ENCODE peak calls at places on chromosome 13, in four cellular contexts. One of them, this sample, is unnamed.

GRCh38 chr13:107715496-107715895 is 499.8 kb downstream of the LIG4 start:
- DNase-seq in mesendoderm: no peak
- DNase-seq in stimulated activated CD8-positive, alpha-beta memory T cell treated with anti-CD3 and anti-CD28 coated beads, Interleukin-15, amount 100 ng/mL, for 1 hour: no peak
- DNase-seq in NCI-H774: no peak
- DNase-seq in this sample: no peak

GRCh38 chr13:111168116-111168515 is 53.0 kb downstream of the ARHGEF7 start:
- DNase-seq in mesendoderm: no peak
- DNase-seq in stimulated activated CD8-positive, alpha-beta memory T cell treated with anti-CD3 and anti-CD28 coated beads, Interleukin-15, amount 100 ng/mL, for 1 hour: no peak
- DNase-seq in NCI-H774: no peak
- DNase-seq in this sample: no peak

GRCh38 chr13:80245162-80245733 is 95.7 kb downstream of the SPRY2 start:
- DNase-seq in mesendoderm: peak; percentile 10
- DNase-seq in stimulated activated CD8-positive, alpha-beta memory T cell treated with anti-CD3 and anti-CD28 coated beads, Interleukin-15, amount 100 ng/mL, for 1 hour: no peak
- DNase-seq in NCI-H774: peak; percentile 13
- DNase-seq in this sample: no peak

GRCh38 chr13:42271337-42272114 is 426 bp upstream of the AKAP11 start:
- DNase-seq in mesendoderm: peak; percentile 99
- DNase-seq in stimulated activated CD8-positive, alpha-beta memory T cell treated with anti-CD3 and anti-CD28 coated beads, Interleukin-15, amount 100 ng/mL, for 1 hour: peak; percentile 82
- DNase-seq in NCI-H774: peak; percentile 87
- DNase-seq in this sample: peak; percentile 98

GRCh38 chr13:85254641-85255040 is 544.6 kb downstream of the SLITRK6 start:
- DNase-seq in mesendoderm: no peak
- DNase-seq in stimulated activated CD8-positive, alpha-beta memory T cell treated with anti-CD3 and anti-CD28 coated beads, Interleukin-15, amount 100 ng/mL, for 1 hour: no peak
- DNase-seq in NCI-H774: no peak
- DNase-seq in this sample: no peak

GRCh38 chr13:73266640-73267180 is 207.9 kb downstream of the KLF5 start:
- DNase-seq in mesendoderm: no peak
- DNase-seq in stimulated activated CD8-positive, alpha-beta memory T cell treated with anti-CD3 and anti-CD28 coated beads, Interleukin-15, amount 100 ng/mL, for 1 hour: no peak
- DNase-seq in NCI-H774: no peak
- DNase-seq in this sample: no peak

GRCh38 chr13:38662362-38662761 is 24.5 kb upstream of the FREM2 start:
- DNase-seq in mesendoderm: no peak
- DNase-seq in stimulated activated CD8-positive, alpha-beta memory T cell treated with anti-CD3 and anti-CD28 coated beads, Interleukin-15, amount 100 ng/mL, for 1 hour: no peak
- DNase-seq in NCI-H774: no peak
- DNase-seq in this sample: no peak

GRCh38 chr13:27405521-27406134 is 18.8 kb upstream of the GTF3A start:
- DNase-seq in mesendoderm: no peak
- DNase-seq in stimulated activated CD8-positive, alpha-beta memory T cell treated with anti-CD3 and anti-CD28 coated beads, Interleukin-15, amount 100 ng/mL, for 1 hour: no peak
- DNase-seq in NCI-H774: no peak
- DNase-seq in this sample: no peak

GRCh38 chr13:53321301-53321700 is 292.7 kb downstream of the OLFM4 start:
- DNase-seq in mesendoderm: no peak
- DNase-seq in stimulated activated CD8-positive, alpha-beta memory T cell treated with anti-CD3 and anti-CD28 coated beads, Interleukin-15, amount 100 ng/mL, for 1 hour: no peak
- DNase-seq in NCI-H774: no peak
- DNase-seq in this sample: no peak

GRCh38 chr13:43879323-43880181 is at the start of the genes CCDC122 and LACC1:
- DNase-seq in mesendoderm: peak; percentile 89
- DNase-seq in stimulated activated CD8-positive, alpha-beta memory T cell treated with anti-CD3 and anti-CD28 coated beads, Interleukin-15, amount 100 ng/mL, for 1 hour: peak; percentile 44
- DNase-seq in NCI-H774: peak; percentile 39
- DNase-seq in this sample: peak; percentile 97

GRCh38 chr13:110448677-110449076 is 112.8 kb downstream of the RAB20 start:
- DNase-seq in mesendoderm: no peak
- DNase-seq in stimulated activated CD8-positive, alpha-beta memory T cell treated with anti-CD3 and anti-CD28 coated beads, Interleukin-15, amount 100 ng/mL, for 1 hour: no peak
- DNase-seq in NCI-H774: no peak
- DNase-seq in this sample: no peak

GRCh38 chr13:82800391-82800790 is 1081.9 kb downstream of the SLITRK1 start:
- DNase-seq in mesendoderm: no peak
- DNase-seq in stimulated activated CD8-positive, alpha-beta memory T cell treated with anti-CD3 and anti-CD28 coated beads, Interleukin-15, amount 100 ng/mL, for 1 hour: no peak
- DNase-seq in NCI-H774: no peak
- DNase-seq in this sample: no peak

GRCh38 chr13:100537951-100538462 is 50.6 kb downstream of the GGACT start:
- DNase-seq in mesendoderm: no peak
- DNase-seq in stimulated activated CD8-positive, alpha-beta memory T cell treated with anti-CD3 and anti-CD28 coated beads, Interleukin-15, amount 100 ng/mL, for 1 hour: no peak
- DNase-seq in NCI-H774: no peak
- DNase-seq in this sample: no peak

GRCh38 chr13:109938255-109938936 is 152.0 kb upstream of the IRS2 start:
- DNase-seq in mesendoderm: no peak
- DNase-seq in stimulated activated CD8-positive, alpha-beta memory T cell treated with anti-CD3 and anti-CD28 coated beads, Interleukin-15, amount 100 ng/mL, for 1 hour: no peak
- DNase-seq in NCI-H774: no peak
- DNase-seq in this sample: no peak

GRCh38 chr13:39330504-39330903 is 272.5 kb downstream of the LHFPL6 start:
- DNase-seq in mesendoderm: no peak
- DNase-seq in stimulated activated CD8-positive, alpha-beta memory T cell treated with anti-CD3 and anti-CD28 coated beads, Interleukin-15, amount 100 ng/mL, for 1 hour: no peak
- DNase-seq in NCI-H774: no peak
- DNase-seq in this sample: no peak

GRCh38 chr13:108425056-108425455 is 155.5 kb downstream of the TNFSF13B start:
- DNase-seq in mesendoderm: peak; percentile 25
- DNase-seq in stimulated activated CD8-positive, alpha-beta memory T cell treated with anti-CD3 and anti-CD28 coated beads, Interleukin-15, amount 100 ng/mL, for 1 hour: no peak
- DNase-seq in NCI-H774: no peak
- DNase-seq in this sample: no peak

GRCh38 chr13:113298001-113298945 is 1.2 kb downstream of the LAMP1 start:
- DNase-seq in mesendoderm: no peak
- DNase-seq in stimulated activated CD8-positive, alpha-beta memory T cell treated with anti-CD3 and anti-CD28 coated beads, Interleukin-15, amount 100 ng/mL, for 1 hour: no peak
- DNase-seq in NCI-H774: no peak
- DNase-seq in this sample: no peak

GRCh38 chr13:20157387-20157786 is 3.5 kb downstream of the GJA3 start:
- DNase-seq in mesendoderm: no peak
- DNase-seq in stimulated activated CD8-positive, alpha-beta memory T cell treated with anti-CD3 and anti-CD28 coated beads, Interleukin-15, amount 100 ng/mL, for 1 hour: no peak
- DNase-seq in NCI-H774: no peak
- DNase-seq in this sample: no peak

GRCh38 chr13:26132756-26133155 is 80.9 kb upstream of the SHISA2 start:
- DNase-seq in mesendoderm: peak; percentile 52
- DNase-seq in stimulated activated CD8-positive, alpha-beta memory T cell treated with anti-CD3 and anti-CD28 coated beads, Interleukin-15, amount 100 ng/mL, for 1 hour: no peak
- DNase-seq in NCI-H774: no peak
- DNase-seq in this sample: no peak

This sample was measured in spleen.